ENCODE peak calls at places on chromosomes 4 and X, in four cellular contexts. G is psoas muscle, W is progenitor cell of endocrine pancreas, Z is kidney epithelial cell. I is an unnamed sample.
A peak's percentile ranks its signal among the peaks of the same experiment; 100 is the strongest.

GRCh38 chrX:123590842-123591491 is 141.9 kb downstream of the THOC2 start:
- DNase-seq in G (no peak), W (no peak), Z (peak; percentile 44), I (no peak)

GRCh38 chrX:20521245-20521644 is 254.5 kb upstream of the RPS6KA3 start:
- DNase-seq in G (no peak), W (no peak), Z (no peak), I (no peak)

GRCh38 chr4:102862016-102862415 is 6.8 kb upstream of the CISD2 start:
- DNase-seq in G (no peak), W (no peak), Z (no peak), I (no peak)

GRCh38 chr4:119209077-119209476 is 3.4 kb upstream of the USP53 start:
- DNase-seq in G (no peak), W (no peak), Z (peak; percentile 80), I (no peak)

GRCh38 chrX:13837290-13837745 is 20.4 kb upstream of the GPM6B start:
- DNase-seq in G (no peak), W (no peak), Z (no peak), I (no peak)

GRCh38 chrX:20530319-20530979 is 263.7 kb upstream of the RPS6KA3 start:
- DNase-seq in G (no peak), W (peak; percentile 59), Z (no peak), I (peak; percentile 36)

GRCh38 chr4:186724861-186725419 is 1.3 kb upstream of the FAT1 start:
- DNase-seq in G (no peak), W (no peak), Z (no peak), I (no peak)

GRCh38 chrX:11341274-11342256 is 48.4 kb downstream of the AMELX start:
- DNase-seq in G (peak; percentile 64), W (no peak), Z (peak; percentile 42), I (no peak)

GRCh38 chr4:112910109-112910736 is 139.2 kb upstream of the ANK2 start:
- DNase-seq in G (no peak), W (no peak), Z (no peak), I (no peak)

GRCh38 chr4:153222790-153223417 is 18.7 kb downstream of the TRIM2 start:
- DNase-seq in G (peak; percentile 85), W (peak; percentile 30), Z (no peak), I (peak; percentile 40)

GRCh38 chr4:182339246-182339645 is 96.0 kb downstream of the TENM3 start:
- DNase-seq in G (no peak), W (no peak), Z (peak; percentile 10), I (no peak)

GRCh38 chr4:110306363-110306762 is 107.9 kb upstream of the ELOVL6 start:
- DNase-seq in G (no peak), W (no peak), Z (no peak), I (no peak)

GRCh38 chrX:31423575-31424284 is 351.9 kb upstream of the FTHL17 start:
- DNase-seq in G (no peak), W (no peak), Z (no peak), I (no peak)

DNA sequence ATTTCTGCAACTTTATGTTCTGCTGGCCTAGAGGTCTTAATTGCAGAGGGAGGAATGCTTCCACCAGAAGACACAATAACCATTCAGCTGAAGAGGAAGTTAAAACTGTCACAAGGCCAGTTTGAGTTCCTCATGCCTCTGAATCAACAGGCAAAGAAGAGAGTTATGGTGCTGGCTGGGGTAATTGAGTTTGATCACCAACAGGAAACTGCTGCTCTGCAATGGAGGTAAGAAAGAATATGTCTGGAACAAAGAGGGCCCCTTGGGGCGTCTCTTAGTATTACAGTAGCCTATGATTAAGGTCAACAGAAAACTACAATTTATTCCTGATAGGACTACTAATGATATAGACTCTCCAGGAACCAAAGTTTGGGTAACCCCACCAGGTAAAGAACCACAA is 744.0 kb downstream of the FSTL5 start:
- DNase-seq in G (no peak), W (no peak), Z (no peak), I (no peak)
- TF ChIP-seq CTCF in G (no peak), W (peak; percentile 17), Z (peak; percentile 15), I (no peak)

GRCh38 chrX:3960952-3961351 is 247.5 kb upstream of the PRKX start:
- DNase-seq in G (no peak), W (no peak), Z (no peak), I (no peak)

GRCh38 chrX:3963980-3964379 is 250.5 kb upstream of the PRKX start:
- DNase-seq in G (no peak), W (no peak), Z (no peak), I (no peak)

DNA sequence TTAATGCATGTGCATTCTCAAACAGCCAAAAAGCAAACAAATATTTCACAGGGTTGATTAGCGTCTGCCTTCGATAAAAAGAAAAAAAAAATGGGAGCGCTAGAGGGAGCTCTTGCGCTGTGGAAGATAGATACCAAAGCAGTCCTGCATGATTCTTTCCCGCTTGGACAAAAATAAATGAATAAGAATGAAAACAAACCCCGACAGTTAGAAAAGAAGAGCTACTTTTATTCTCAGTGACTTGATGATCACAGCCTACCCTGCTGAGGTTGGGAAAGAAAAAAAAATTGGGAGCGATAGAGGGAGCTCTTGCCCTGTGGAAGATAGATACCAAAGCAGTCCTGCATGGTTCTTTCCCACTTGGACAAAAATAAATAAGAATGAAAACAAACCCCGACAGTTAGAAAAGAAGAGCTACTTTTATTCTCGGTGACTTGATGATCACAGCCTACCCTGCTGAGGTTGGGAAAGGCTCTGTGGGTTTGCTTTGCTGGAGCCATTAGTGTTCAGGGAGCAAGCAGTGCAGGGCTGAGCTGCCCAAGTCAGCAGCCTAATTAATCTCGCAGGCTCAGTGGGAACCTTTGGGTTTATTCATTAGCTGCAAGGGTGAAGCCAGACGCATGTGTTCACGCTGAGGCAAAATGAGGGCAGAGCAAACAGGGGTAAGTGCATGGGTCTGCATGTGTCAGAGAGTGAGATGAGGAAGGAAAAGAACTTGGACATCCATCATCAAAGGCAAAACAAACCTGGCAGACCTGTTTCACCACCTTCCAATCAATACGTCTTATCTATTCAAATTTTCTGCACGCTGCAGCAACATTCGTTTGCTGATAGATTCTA is 249.3 kb upstream of the PRKX start:
- DNase-seq in G (no peak), W (peak; percentile 27), Z (no peak), I (no peak)
- TF ChIP-seq CTCF in G (peak; percentile 34), W (peak; percentile 84), Z (peak; percentile 69), I (peak; percentile 53)

DNA sequence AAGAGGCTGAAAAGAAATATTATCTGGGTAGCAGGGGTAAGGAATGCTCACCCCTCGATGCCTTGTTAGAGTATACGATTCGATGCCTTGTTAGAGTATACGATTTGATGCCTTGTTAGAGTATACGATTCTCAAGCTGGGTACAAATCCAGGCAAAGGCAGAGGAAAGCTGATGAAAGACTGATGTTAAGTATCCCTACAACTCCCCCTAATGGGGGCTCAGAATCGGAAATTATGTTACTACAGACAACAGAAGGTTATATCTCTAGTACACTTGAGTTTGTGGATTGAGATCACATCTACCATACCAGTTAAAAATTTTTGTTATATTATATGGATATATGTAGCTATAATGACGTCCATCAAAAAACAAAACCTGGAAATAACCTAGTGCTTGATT is 4.8 kb downstream of the LRRC66 start:
- DNase-seq in G (no peak), W (no peak), Z (no peak), I (no peak)
- TF ChIP-seq CTCF in G (no peak), W (peak; percentile 9), Z (peak; percentile 13), I (no peak)

DNA sequence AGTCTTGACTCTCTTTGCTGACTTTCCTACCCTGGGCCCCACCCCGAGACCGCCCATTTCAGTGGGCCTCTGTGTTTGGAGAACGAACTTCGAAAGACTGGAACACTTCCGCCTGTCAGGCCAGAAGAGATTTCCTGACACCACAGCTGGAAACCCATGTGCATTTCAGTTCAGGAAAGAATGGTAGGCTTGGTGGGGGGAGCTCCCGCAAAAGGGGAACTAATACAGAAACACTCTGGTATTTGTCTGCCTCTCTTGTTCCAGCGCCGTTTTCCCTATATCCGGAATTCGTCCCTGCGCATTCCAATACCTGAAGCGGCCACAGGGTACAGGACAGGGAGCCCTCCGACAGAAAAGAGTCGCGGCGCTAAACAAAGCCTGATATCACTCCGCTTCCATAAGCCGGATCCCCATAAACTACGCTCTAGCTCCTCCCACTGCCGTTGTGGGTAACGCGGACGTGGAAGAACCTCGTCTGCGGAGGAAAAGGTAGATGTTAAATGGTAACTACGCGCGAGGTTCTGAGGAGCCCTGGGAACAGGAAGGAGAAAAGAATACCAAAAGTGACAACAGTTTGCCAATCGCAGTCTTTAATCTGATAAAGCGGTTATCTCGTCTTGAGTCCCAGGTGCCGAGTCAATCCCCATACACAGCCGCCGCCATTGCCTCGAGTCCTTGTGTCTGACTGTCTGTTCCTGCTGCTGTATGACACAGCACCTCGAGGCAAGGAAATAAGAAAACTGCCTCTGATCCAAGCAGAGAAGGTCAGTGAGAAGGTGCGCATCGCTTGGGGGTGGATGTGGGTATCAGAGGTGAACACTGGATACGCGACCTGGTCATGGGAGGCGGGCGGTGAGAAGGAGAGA is at the start of gene ARMCX5:
- DNase-seq in G (peak; percentile 73), W (peak; percentile 56), Z (peak; percentile 43), I (peak; percentile 65)
- TF ChIP-seq CTCF in G (no peak), W (peak; percentile 32), Z (no peak), I (no peak)

DNA sequence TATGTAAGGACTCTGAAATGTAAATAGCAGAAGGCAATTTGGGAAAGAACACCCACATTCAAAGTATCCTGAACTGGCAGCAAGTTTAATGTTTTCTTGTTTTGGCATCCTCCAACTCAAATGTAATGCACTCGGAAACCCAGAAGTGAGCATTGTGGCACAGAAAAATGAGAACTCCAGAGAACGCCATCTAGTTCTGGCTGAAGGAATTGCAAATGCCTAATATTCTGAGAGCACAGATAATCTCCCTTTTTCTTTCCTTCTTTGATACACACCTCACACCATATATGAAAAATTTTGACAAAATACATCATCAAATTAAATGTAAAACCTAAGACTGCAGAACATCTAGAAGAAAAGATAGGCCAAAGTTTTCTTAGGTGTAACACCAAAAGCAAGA is 52.1 kb downstream of the PWWP3B start:
- DNase-seq in G (no peak), W (no peak), Z (no peak), I (no peak)
- TF ChIP-seq CTCF in G (peak; percentile 30), W (peak; percentile 16), Z (peak; percentile 53), I (no peak)